ENCODE peak calls at places on chromosomes 3 and 15, in nine cellular contexts. O, Y, Q, K, U, X, W, S and A are unnamed samples.
A peak's percentile ranks its signal among the peaks of the same experiment; 100 is the strongest.

GRCh38 chr3:138945646-138946553 is 1.0 kb downstream of the FOXL2 start:
- DNase-seq in S (no peak), K (peak; percentile 37), O (no peak), U (no peak), Q (no peak), W (peak; percentile 55), X (peak; percentile 26), Y (peak; percentile 35), A (no peak)

GRCh38 chr3:129345281-129345680 is 66.6 kb downstream of the HMCES start:
- DNase-seq in Y (no peak), X (no peak), K (no peak), W (no peak), S (no peak), O (no peak), U (no peak), Q (no peak), A (no peak)

GRCh38 chr3:27813255-27813654 is 91.1 kb upstream of the EOMES start:
- DNase-seq in S (no peak), Q (no peak), O (no peak), K (no peak), Y (no peak), X (no peak), W (no peak), U (no peak), A (no peak)

GRCh38 chr3:42122261-42123011 is 31.3 kb downstream of the TRAK1 start:
- DNase-seq in W (no peak), O (no peak), Y (no peak), K (no peak), U (no peak), Q (no peak), X (no peak), S (no peak), A (no peak)

GRCh38 chr15:36502509-36502908 is 76.9 kb upstream of the CDIN1 start:
- DNase-seq in W (no peak), Q (no peak), S (no peak), O (no peak), Y (no peak), K (no peak), U (no peak), X (no peak), A (no peak)

GRCh38 chr3:69463546-69463945 is 77.7 kb upstream of the FRMD4B start:
- DNase-seq in Q (no peak), S (no peak), K (no peak), X (no peak), U (no peak), W (no peak), Y (no peak), O (no peak), A (no peak)

GRCh38 chr15:96521386-96521785 is 190.9 kb downstream of the NR2F2 start:
- DNase-seq in S (no peak), K (no peak), X (no peak), O (no peak), W (no peak), U (no peak), Q (no peak), Y (no peak), A (no peak)

GRCh38 chr15:66042624-66043023 is 173.3 kb downstream of the RAB11A start:
- DNase-seq in K (no peak), O (no peak), Y (no peak), W (peak; percentile 71), S (no peak), Q (no peak), U (no peak), X (peak; percentile 82), A (no peak)

GRCh38 chr3:189975376-189975990 is 145.2 kb downstream of the P3H2 start:
- DNase-seq in O (no peak), X (no peak), Y (no peak), W (no peak), S (no peak), Q (no peak), K (no peak), U (no peak), A (no peak)

GRCh38 chr15:42131826-42132806 is 24.3 kb downstream of the PLA2G4F start:
- DNase-seq in Y (no peak), Q (no peak), U (peak; percentile 50), X (peak; percentile 32), O (no peak), S (no peak), K (peak; percentile 57), W (no peak), A (peak; percentile 65)

GRCh38 chr3:18079739-18080138 is 337.3 kb upstream of the TBC1D5 start:
- DNase-seq in S (no peak), W (no peak), U (no peak), Y (no peak), K (no peak), X (no peak), Q (no peak), O (no peak), A (no peak)

GRCh38 chr15:71136159-71137137 is 21.2 kb downstream of the THSD4 start:
- DNase-seq in S (peak; percentile 70), U (peak; percentile 94), K (no peak), O (no peak), Y (peak; percentile 70), X (no peak), Q (no peak), W (no peak), A (no peak)

GRCh38 chr3:185029071-185029470 is 123.8 kb downstream of the C3orf70 start:
- DNase-seq in X (no peak), Y (no peak), U (no peak), W (no peak), S (no peak), Q (no peak), K (no peak), O (no peak), A (no peak)

GRCh38 chr3:173584834-173585831 is 187.6 kb downstream of the NLGN1 start:
- DNase-seq in Y (no peak), S (no peak), W (peak; percentile 27), O (peak; percentile 11), K (peak; percentile 72), Q (peak; percentile 62), U (peak; percentile 47), X (no peak), A (no peak)

DNA sequence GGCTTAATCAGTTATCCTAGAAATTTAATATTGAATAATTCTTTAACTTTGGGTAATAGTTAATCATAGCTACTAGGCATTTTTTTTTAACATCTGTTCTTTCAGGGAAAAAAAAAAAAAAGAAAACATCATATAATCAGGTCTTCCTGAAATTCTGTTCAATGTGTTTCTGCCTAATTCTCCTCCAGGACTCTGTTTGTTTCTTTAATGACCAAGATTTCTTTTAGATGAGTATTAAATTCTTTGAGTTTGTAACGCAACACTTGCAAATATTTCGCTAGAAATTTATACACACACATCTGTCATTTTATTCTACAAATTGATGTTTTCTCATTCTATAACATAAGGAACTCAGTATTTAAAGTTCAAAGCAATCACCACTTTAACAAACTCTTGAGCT is 56.7 kb downstream of the ALCAM start:
- DNase-seq in Y (no peak), O (no peak), W (no peak), Q (no peak), U (no peak), K (no peak), X (no peak), S (no peak), A (no peak)
- H3K27ac ChIP-seq in Y (no peak overlapping the region), O (no peak overlapping the region), W (no peak overlapping the region), Q (no peak overlapping the region), U (no peak overlapping the region), K (no peak overlapping the region), X (no peak overlapping the region), S (no peak overlapping the region), A (no peak overlapping the region)

GRCh38 chr3:142359367-142359766 is 88.5 kb downstream of the XRN1 start:
- DNase-seq in U (no peak), W (no peak), X (no peak), O (no peak), Y (no peak), S (no peak), Q (no peak), K (no peak), A (no peak)

GRCh38 chr3:142366434-142366833 is 81.4 kb downstream of the XRN1 start:
- DNase-seq in S (no peak), Y (peak; percentile 10), W (no peak), Q (no peak), O (no peak), K (no peak), U (no peak), X (no peak), A (no peak)

DNA sequence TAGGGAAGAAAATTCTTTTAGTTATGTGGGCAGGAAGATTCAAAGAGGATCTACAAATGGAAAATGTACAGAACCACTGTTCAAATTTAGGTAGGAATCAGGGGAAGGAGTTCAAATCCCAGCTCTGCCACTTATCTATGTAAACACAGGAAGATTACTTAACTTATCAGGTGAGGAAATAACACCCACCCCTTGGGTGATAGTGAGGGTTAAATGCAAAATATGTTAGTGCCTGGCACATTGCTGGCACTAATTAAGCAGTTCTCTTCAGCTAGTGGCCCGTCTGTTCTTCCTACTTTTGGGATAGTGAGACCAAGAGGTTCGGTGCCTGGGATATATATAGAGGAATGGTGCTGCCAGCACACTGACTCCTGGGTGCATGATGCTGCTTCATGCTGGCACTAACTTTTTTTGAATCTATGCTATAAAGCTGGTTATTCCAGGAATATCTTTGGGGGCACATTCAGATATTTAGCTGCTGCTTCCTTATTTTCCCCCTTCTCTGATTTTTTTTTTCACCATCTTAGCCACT is 83.8 kb downstream of the XRN1 start:
- DNase-seq in O (no peak), S (no peak), Y (no peak), Q (no peak), X (no peak), U (no peak), K (no peak), W (no peak), A (no peak)
- H3K4me3 ChIP-seq in O (no peak overlapping the region), S (no peak overlapping the region), Y (no peak overlapping the region), Q (no peak overlapping the region), X (no peak overlapping the region), U (no peak overlapping the region), K (no peak overlapping the region), W (no peak overlapping the region), A (no peak overlapping the region)

DNA sequence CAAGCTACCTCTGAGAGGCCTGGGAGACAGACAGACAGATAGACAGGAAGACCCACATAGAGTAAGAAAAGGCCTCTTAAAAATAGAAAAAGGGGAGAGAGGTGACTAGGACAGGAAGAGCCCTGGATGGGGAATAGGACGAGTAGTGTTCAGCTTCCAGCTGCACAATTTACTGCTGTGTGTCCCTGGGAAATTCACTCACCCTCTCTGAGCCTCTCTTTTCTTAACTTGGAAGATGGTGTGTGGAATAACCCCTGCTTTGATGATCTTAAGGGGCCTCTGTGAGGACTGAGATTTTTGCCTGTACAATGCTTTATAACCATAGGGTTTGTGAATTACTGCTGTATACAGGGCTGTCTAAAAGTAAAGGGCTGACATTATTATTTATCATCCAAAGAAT is 37.5 kb downstream of the FEM1B start:
- DNase-seq in W (no peak), Y (no peak), X (no peak), U (no peak), O (no peak), Q (no peak), K (no peak), S (no peak), A (no peak)
- H3K27ac ChIP-seq in W (no peak overlapping the region), Y (no peak overlapping the region), X (no peak overlapping the region), U (no peak overlapping the region), O (no peak overlapping the region), Q (no peak overlapping the region), K (no peak overlapping the region), S (no peak overlapping the region), A (no peak overlapping the region)

DNA sequence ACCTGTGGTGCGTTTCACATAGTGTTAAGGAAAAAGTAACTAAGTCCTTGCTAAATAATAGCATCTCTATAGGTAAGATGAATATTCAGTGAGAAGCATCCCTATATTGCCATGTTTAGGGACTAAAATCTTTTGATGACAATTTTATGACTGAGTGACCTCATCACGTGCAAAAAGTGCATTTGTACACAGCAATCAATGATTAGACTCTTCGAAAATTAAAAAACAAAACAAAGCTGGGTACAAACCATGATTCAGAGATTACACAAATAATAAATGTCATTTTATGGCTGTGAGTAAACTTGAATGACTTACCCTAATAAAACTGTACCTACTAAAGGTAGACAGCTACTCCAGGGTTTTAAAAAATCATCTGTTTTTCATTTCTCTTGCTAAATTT is 505.3 kb downstream of the FOXP1 start:
- DNase-seq in K (no peak), Y (no peak), O (no peak), S (no peak), X (no peak), Q (no peak), W (no peak), U (no peak), A (no peak)
- H3K4me3 ChIP-seq in K (no peak overlapping the region), Y (no peak overlapping the region), O (no peak overlapping the region), S (no peak overlapping the region), X (no peak overlapping the region), Q (no peak overlapping the region), W (no peak overlapping the region), U (no peak overlapping the region), A (no peak overlapping the region)